ENCODE peak calls at places on chromosomes 1 and 21, in five cellular contexts. One of them, this sample, is unnamed.

GRCh38 chr1:202376247-202376646 is 27.7 kb downstream of the PPP1R12B start:
- DNase-seq in A549: no peak
- DNase-seq in GM12878: no peak
- DNase-seq in K562: no peak
- DNase-seq in GM23338: no peak
- DNase-seq in this sample: no peak

GRCh38 chr1:91591175-91591968 is 90.7 kb downstream of the CDC7 start:
- DNase-seq in GM23338: no peak
- DNase-seq in GM12878: no peak
- DNase-seq in K562: peak; percentile 69
- DNase-seq in A549: no peak
- DNase-seq in this sample: no peak

GRCh38 chr1:168688679-168689657 is 40.0 kb downstream of the DPT start:
- DNase-seq in K562: no peak
- DNase-seq in A549: no peak
- DNase-seq in GM23338: no peak
- DNase-seq in GM12878: no peak
- DNase-seq in this sample: peak; percentile 83

GRCh38 chr1:156706647-156707008 is 1.2 kb upstream of the CRABP2 start:
- DNase-seq in GM23338: peak; percentile 81
- DNase-seq in K562: peak; percentile 48
- DNase-seq in A549: no peak
- DNase-seq in GM12878: no peak
- DNase-seq in this sample: no peak

GRCh38 chr21:42799516-42799915 is 79.8 kb downstream of the WDR4 start:
- DNase-seq in GM12878: peak; percentile 26
- DNase-seq in A549: no peak
- DNase-seq in GM23338: no peak
- DNase-seq in K562: no peak
- DNase-seq in this sample: no peak

GRCh38 chr1:18890704-18891103 is 11.7 kb downstream of the ALDH4A1 start:
- DNase-seq in GM12878: no peak
- DNase-seq in GM23338: no peak
- DNase-seq in A549: no peak
- DNase-seq in K562: no peak
- DNase-seq in this sample: no peak

GRCh38 chr1:244709076-244709475 is 56.1 kb downstream of the DESI2 start:
- DNase-seq in GM12878: no peak
- DNase-seq in GM23338: no peak
- DNase-seq in K562: no peak
- DNase-seq in A549: no peak
- DNase-seq in this sample: no peak

GRCh38 chr21:29077651-29078090 is 4.2 kb upstream of the CCT8 start:
- DNase-seq in GM23338: peak; percentile 54
- DNase-seq in GM12878: peak; percentile 45
- DNase-seq in A549: peak; percentile 28
- DNase-seq in K562: no peak
- DNase-seq in this sample: no peak

GRCh38 chr1:160420881-160421842 is 20.8 kb downstream of the VANGL2 start:
- DNase-seq in K562: no peak
- DNase-seq in A549: no peak
- DNase-seq in GM23338: no peak
- DNase-seq in GM12878: no peak
- DNase-seq in this sample: no peak

GRCh38 chr1:21313886-21314796 is 23.9 kb upstream of the ECE1 start:
- DNase-seq in GM12878: no peak
- DNase-seq in GM23338: peak; percentile 69
- DNase-seq in A549: no peak
- DNase-seq in K562: no peak
- DNase-seq in this sample: no peak

GRCh38 chr1:15621975-15622374 is 4.7 kb downstream of the DDI2 start:
- DNase-seq in GM23338: no peak
- DNase-seq in GM12878: no peak
- DNase-seq in K562: no peak
- DNase-seq in A549: no peak
- DNase-seq in this sample: no peak

GRCh38 chr1:39609618-39610331 is 29.7 kb downstream of the HEYL start:
- DNase-seq in A549: peak; percentile 57
- DNase-seq in GM12878: no peak
- DNase-seq in GM23338: peak; percentile 93
- DNase-seq in K562: peak; percentile 64
- DNase-seq in this sample: peak; percentile 66

GRCh38 chr21:21183092-21183491 is 184.9 kb downstream of the NCAM2 start:
- DNase-seq in A549: no peak
- DNase-seq in GM23338: no peak
- DNase-seq in GM12878: no peak
- DNase-seq in K562: no peak
- DNase-seq in this sample: no peak

GRCh38 chr1:18951818-18952391 is 4.6 kb downstream of the IFFO2 start:
- DNase-seq in K562: no peak
- DNase-seq in A549: no peak
- DNase-seq in GM12878: peak; percentile 83
- DNase-seq in GM23338: no peak
- DNase-seq in this sample: no peak

GRCh38 chr1:11563560-11564069 is 84.7 kb downstream of the DISP3 start:
- DNase-seq in A549: no peak
- DNase-seq in K562: no peak
- DNase-seq in GM12878: no peak
- DNase-seq in GM23338: no peak
- DNase-seq in this sample: no peak

GRCh38 chr1:169928438-169929209 is 34.9 kb upstream of the SCYL3 start:
- DNase-seq in A549: no peak
- DNase-seq in K562: peak; percentile 28
- DNase-seq in GM23338: peak; percentile 70
- DNase-seq in GM12878: no peak
- DNase-seq in this sample: peak; percentile 33

GRCh38 chr1:23793861-23794731 is 3.2 kb downstream of the LYPLA2 start:
- DNase-seq in A549: no peak
- DNase-seq in K562: no peak
- DNase-seq in GM23338: no peak
- DNase-seq in GM12878: no peak
- DNase-seq in this sample: no peak

GRCh38 chr1:100400332-100400933 is 48.1 kb downstream of the CDC14A start:
- DNase-seq in K562: no peak
- DNase-seq in GM12878: no peak
- DNase-seq in A549: no peak
- DNase-seq in GM23338: peak; percentile 74
- DNase-seq in this sample: peak; percentile 37

GRCh38 chr1:166570954-166571353 is 268.3 kb upstream of the POGK start:
- DNase-seq in GM12878: no peak
- DNase-seq in A549: no peak
- DNase-seq in GM23338: no peak
- DNase-seq in K562: no peak
- DNase-seq in this sample: no peak

GRCh38 chr1:101567582-101568189 is 330.9 kb downstream of the S1PR1 start:
- DNase-seq in GM23338: peak; percentile 60
- DNase-seq in A549: peak; percentile 1
- DNase-seq in K562: peak; percentile 21
- DNase-seq in GM12878: no peak
- DNase-seq in this sample: peak; percentile 3

GRCh38 chr1:113325039-113325438 is 65.3 kb upstream of the MAGI3 start:
- DNase-seq in K562: no peak
- DNase-seq in GM23338: no peak
- DNase-seq in GM12878: no peak
- DNase-seq in A549: no peak
- DNase-seq in this sample: peak; percentile 9

GRCh38 chr1:236734141-236734765 is 48.0 kb downstream of the ACTN2 start:
- DNase-seq in A549: no peak
- DNase-seq in GM12878: no peak
- DNase-seq in K562: no peak
- DNase-seq in GM23338: no peak
- DNase-seq in this sample: no peak

GRCh38 chr1:181396171-181396670 is 87.1 kb upstream of the CACNA1E start:
- DNase-seq in GM23338: no peak
- DNase-seq in K562: no peak
- DNase-seq in GM12878: no peak
- DNase-seq in A549: no peak
- DNase-seq in this sample: no peak

GRCh38 chr1:51961954-51962353 is 28.5 kb downstream of the RAB3B start:
- DNase-seq in A549: no peak
- DNase-seq in K562: no peak
- DNase-seq in GM12878: no peak
- DNase-seq in GM23338: no peak
- DNase-seq in this sample: no peak

GRCh38 chr1:51958824-51959223 is 31.7 kb downstream of the RAB3B start:
- DNase-seq in GM12878: no peak
- DNase-seq in K562: no peak
- DNase-seq in GM23338: no peak
- DNase-seq in A549: no peak
- DNase-seq in this sample: no peak

GRCh38 chr1:51961231-51961630 is 29.3 kb downstream of the RAB3B start:
- DNase-seq in A549: no peak
- DNase-seq in GM12878: no peak
- DNase-seq in K562: no peak
- DNase-seq in GM23338: no peak
- DNase-seq in this sample: no peak

GRCh38 chr1:51962486-51963356 is 27.8 kb downstream of the RAB3B start:
- DNase-seq in GM12878: peak; percentile 20
- DNase-seq in GM23338: no peak
- DNase-seq in A549: no peak
- DNase-seq in K562: no peak
- DNase-seq in this sample: no peak

GRCh38 chr1:51960262-51960661 is 30.2 kb downstream of the RAB3B start:
- DNase-seq in K562: no peak
- DNase-seq in GM23338: peak; percentile 43
- DNase-seq in A549: no peak
- DNase-seq in GM12878: no peak
- DNase-seq in this sample: no peak
- H3K27ac ChIP-seq in K562: no peak overlapping the region
- H3K27ac ChIP-seq in GM23338: no peak overlapping the region
- H3K27ac ChIP-seq in A549: no peak overlapping the region
- H3K27ac ChIP-seq in GM12878: no peak overlapping the region
- H3K27ac ChIP-seq in this sample: no peak overlapping the region

GRCh38 chr1:148357037-148357436 is 126.1 kb downstream of the PPIAL4G start:
- DNase-seq in K562: no peak
- DNase-seq in GM23338: no peak
- DNase-seq in A549: no peak
- DNase-seq in GM12878: no peak
- DNase-seq in this sample: no peak
- TF ChIP-seq JUNB in K562: no peak
- TF ChIP-seq JUNB in GM23338: no peak
- TF ChIP-seq JUNB in A549: no peak
- TF ChIP-seq JUNB in GM12878: no peak
- TF ChIP-seq JUNB in this sample: no peak

DNA sequence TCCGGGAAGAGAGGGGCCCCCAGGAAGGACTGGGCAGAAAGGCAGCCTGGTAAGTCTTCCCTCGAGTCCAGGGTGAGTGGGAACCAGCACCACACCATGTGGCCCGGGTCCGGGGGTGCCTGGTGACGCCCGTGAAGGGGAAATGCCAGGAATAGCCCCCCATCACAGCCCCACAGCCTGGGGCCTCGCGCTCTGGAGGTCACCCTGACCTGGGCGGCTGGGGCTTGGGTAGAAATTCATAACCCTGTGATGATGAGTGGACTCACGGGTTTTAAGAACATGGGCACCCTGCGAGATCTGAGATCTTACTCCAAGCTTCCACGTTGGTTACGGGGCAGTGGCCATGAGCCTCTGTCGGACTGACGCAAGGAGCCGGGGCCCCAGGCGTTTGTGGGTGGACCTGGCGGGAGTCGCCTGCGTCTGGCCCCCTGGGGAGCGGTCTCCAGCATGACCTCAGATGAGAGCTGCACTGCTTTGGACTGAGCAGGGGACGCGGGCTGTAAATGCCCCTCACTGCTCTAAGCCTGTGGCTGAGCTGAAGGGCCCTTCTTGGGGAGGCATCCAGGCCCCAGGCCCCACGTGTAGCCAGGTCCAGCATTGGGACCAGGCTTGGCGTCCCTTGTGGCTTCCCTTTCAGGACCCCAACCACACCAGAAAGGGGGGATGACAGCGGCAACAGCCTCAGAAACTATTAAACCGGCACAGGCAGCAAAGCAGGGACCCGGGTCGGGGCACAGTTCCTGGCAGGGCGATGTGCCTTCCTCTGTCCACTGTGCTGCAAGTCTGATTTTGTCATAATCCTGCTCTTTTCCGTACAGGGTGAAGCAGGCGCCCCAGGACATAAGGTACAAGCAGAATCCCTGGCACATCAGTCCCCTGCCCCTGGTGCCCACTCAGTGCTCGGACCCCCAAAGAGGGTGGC is 60.0 kb downstream of the SLC19A1 start:
- DNase-seq in K562: peak; percentile 42
- DNase-seq in A549: no peak
- DNase-seq in GM23338: no peak
- DNase-seq in GM12878: no peak
- DNase-seq in this sample: no peak
- H3K27ac ChIP-seq in K562: peak overlapping the region; percentile 36
- H3K27ac ChIP-seq in A549: no peak overlapping the region
- H3K27ac ChIP-seq in GM23338: no peak overlapping the region
- H3K27ac ChIP-seq in GM12878: no peak overlapping the region
- H3K27ac ChIP-seq in this sample: no peak overlapping the region

GRCh38 chr1:154445040-154445472 is 39.9 kb downstream of the IL6R start:
- DNase-seq in K562: no peak
- DNase-seq in A549: peak; percentile 69
- DNase-seq in GM12878: peak; percentile 59
- DNase-seq in GM23338: no peak
- DNase-seq in this sample: no peak

GRCh38 chr1:154441241-154441888 is 36.2 kb downstream of the IL6R start:
- DNase-seq in A549: no peak
- DNase-seq in GM12878: no peak
- DNase-seq in GM23338: no peak
- DNase-seq in K562: no peak
- DNase-seq in this sample: no peak

GRCh38 chr1:154443274-154444013 is 38.3 kb downstream of the IL6R start:
- DNase-seq in A549: no peak
- DNase-seq in GM12878: no peak
- DNase-seq in K562: no peak
- DNase-seq in GM23338: no peak
- DNase-seq in this sample: no peak

GRCh38 chr1:154440031-154440430 is 34.9 kb downstream of the IL6R start:
- DNase-seq in GM23338: no peak
- DNase-seq in K562: no peak
- DNase-seq in A549: no peak
- DNase-seq in GM12878: no peak
- DNase-seq in this sample: no peak

GRCh38 chr1:154442006-154442740 is 37.0 kb downstream of the IL6R start:
- DNase-seq in K562: peak; percentile 67
- DNase-seq in GM23338: peak; percentile 54
- DNase-seq in GM12878: no peak
- DNase-seq in A549: no peak
- DNase-seq in this sample: no peak
- TF ChIP-seq JUNB in K562: no peak
- TF ChIP-seq JUNB in GM23338: no peak
- TF ChIP-seq JUNB in GM12878: no peak
- TF ChIP-seq JUNB in A549: no peak
- TF ChIP-seq JUNB in this sample: no peak

GRCh38 chr1:199044191-199044590 is 405.4 kb downstream of the PTPRC start:
- DNase-seq in GM12878: no peak
- DNase-seq in A549: no peak
- DNase-seq in GM23338: no peak
- DNase-seq in K562: no peak
- DNase-seq in this sample: no peak
- H3K27ac ChIP-seq in GM12878: no peak overlapping the region
- H3K27ac ChIP-seq in A549: no peak overlapping the region
- H3K27ac ChIP-seq in GM23338: no peak overlapping the region
- H3K27ac ChIP-seq in K562: no peak overlapping the region
- H3K27ac ChIP-seq in this sample: no peak overlapping the region